ENCODE peak calls at places on chromosomes 7 and 10, in five cellular contexts. G is activated T-helper 1 cell treated with Interleukin-2 at 50 U/mL for 16 hours; A is activated CD8-positive, alpha-beta T cell treated with anti-CD3 and anti-CD28 coated beads for 36 hours; K is H7; P is IMR-90. U is an unnamed sample.

GRCh38 chr10:72611783-72612182 is 14.1 kb downstream of the MICU1 start:
- DNase-seq in A (no peak), G (no peak), P (no peak), K (no peak), U (peak)

GRCh38 chr7:146736446-146737190 is 620.0 kb downstream of the CNTNAP2 start:
- DNase-seq in A (no peak), K (peak), G (no peak), P (no peak), U (no peak)

GRCh38 chr7:8938036-8938435 is 504.6 kb downstream of the NXPH1 start:
- DNase-seq in K (no peak), P (no peak), A (no peak), G (no peak), U (no peak)

GRCh38 chr7:113955157-113955556 is 36.3 kb upstream of the PPP1R3A start:
- DNase-seq in K (no peak), P (no peak), A (no peak), G (no peak), U (no peak)

GRCh38 chr10:113073549-113074189 is 123.6 kb downstream of the TCF7L2 start:
- DNase-seq in G (no peak), K (peak), P (peak), A (no peak), U (peak)

GRCh38 chr7:39847227-39847626 is 102.8 kb upstream of the CDK13 start:
- DNase-seq in K (no peak), G (no peak), A (no peak), P (peak), U (peak)

GRCh38 chr10:17502788-17503187 is 48.4 kb upstream of the ST8SIA6 start:
- DNase-seq in G (no peak), P (no peak), A (no peak), K (no peak), U (no peak)

GRCh38 chr7:36625247-36625646 is 99.0 kb downstream of the AOAH start:
- DNase-seq in K (no peak), G (no peak), A (no peak), P (no peak), U (no peak)

GRCh38 chr10:125035136-125035535 is 93.2 kb downstream of the ZRANB1 start:
- DNase-seq in P (peak), G (no peak), K (no peak), A (no peak), U (peak)

GRCh38 chr10:44045020-44045419 is 339.9 kb downstream of the CXCL12 start:
- DNase-seq in P (no peak), K (no peak), G (no peak), A (no peak), U (no peak)

GRCh38 chr10:78375854-78376785 is 342.5 kb downstream of the RPS24 start:
- DNase-seq in G (no peak), A (no peak), P (no peak), K (no peak), U (no peak)

GRCh38 chr7:44393238-44394111 is 68.1 kb upstream of the CAMK2B start:
- DNase-seq in K (no peak), A (no peak), P (no peak), G (no peak), U (no peak)

GRCh38 chr10:16792675-16793074 is 24.5 kb downstream of the RSU1 start:
- DNase-seq in G (no peak), K (no peak), A (no peak), P (peak), U (peak)

GRCh38 chr10:75740541-75740940 is 309.1 kb downstream of the LRMDA start:
- DNase-seq in K (no peak), P (no peak), G (no peak), A (no peak), U (no peak)

GRCh38 chr10:34049887-34050286 is 715.4 kb upstream of the NRP1 start:
- DNase-seq in P (peak), K (no peak), G (no peak), A (peak), U (peak)

GRCh38 chr7:143227806-143228205 is 6.0 kb downstream of the TAS2R40 start:
- DNase-seq in G (no peak), K (no peak), P (no peak), A (no peak), U (peak)

GRCh38 chr7:130899638-130900401 is 165.8 kb upstream of the KLF14 start:
- DNase-seq in G (no peak), P (no peak), K (no peak), A (no peak), U (no peak)

GRCh38 chr10:16606421-16606820 is 84.7 kb upstream of the C1QL3 start:
- DNase-seq in A (no peak), P (peak), G (no peak), K (no peak), U (peak)

GRCh38 chr7:142010952-142011548 is 15.4 kb downstream of the MGAM start:
- DNase-seq in G (no peak), K (no peak), P (no peak), A (no peak), U (no peak)

GRCh38 chr10:79155301-79156081 is 86.7 kb downstream of the ZMIZ1 start:
- DNase-seq in G (no peak), P (peak), K (peak), A (no peak), U (peak)

GRCh38 chr7:23893172-23893941 is 183.3 kb downstream of the STK31 start:
- DNase-seq in G (no peak), P (no peak), K (no peak), A (no peak), U (peak)

GRCh38 chr10:18312385-18313145 is 172.3 kb downstream of the CACNB2 start:
- DNase-seq in P (peak), G (no peak), A (no peak), K (peak), U (peak)

GRCh38 chr7:143417734-143418378 is 9.2 kb upstream of the EPHA1 start:
- DNase-seq in G (no peak), A (no peak), K (peak), P (peak), U (no peak)

GRCh38 chr10:128377364-128377987 is 251.3 kb upstream of the MKI67 start:
- DNase-seq in P (no peak), A (no peak), K (no peak), G (no peak), U (no peak)

GRCh38 chr7:100021297-100021696 is 5.9 kb downstream of the ZKSCAN1 start:
- DNase-seq in K (no peak), A (peak), G (no peak), P (no peak), U (no peak)

GRCh38 chr7:155896531-155897263 is 84.4 kb upstream of the SHH start:
- DNase-seq in P (no peak), K (no peak), G (no peak), A (no peak), U (no peak)

GRCh38 chr7:100895701-100895955 is at the start of gene ACHE:
- DNase-seq in G (no peak), P (no peak), K (peak), A (no peak), U (no peak)

U was measured in amniotic epithelial cell.